ENCODE peak calls at places on chromosomes 5 and 9, in four cellular contexts. Z is HuH-7; F is BE2C; A is stimulated activated CD4-positive, alpha-beta T cell treated with anti-CD3 and anti-CD28 coated beads, Interleukin-2, amount 100 ng/mL, for 48 hours. Y is an unnamed sample.

GRCh38 chr9:69173497-69173890 is 583 bp upstream of the TJP2 start:
- DNase-seq in Z (no peak), F (no peak), A (no peak), Y (no peak)

GRCh38 chr9:133048595-133048994 is 13.2 kb upstream of the CEL start:
- DNase-seq in Z (peak), F (peak), A (no peak), Y (peak)

GRCh38 chr5:7495133-7495521 is 99.2 kb downstream of the ADCY2 start:
- DNase-seq in Z (no peak), F (no peak), A (no peak), Y (no peak)

GRCh38 chr5:124659798-124660197 is 86.6 kb downstream of the ZNF608 start:
- DNase-seq in Z (no peak), F (no peak), A (no peak), Y (no peak)

GRCh38 chr9:112858625-112859147 is 32.0 kb downstream of the SLC46A2 start:
- DNase-seq in Z (no peak), F (no peak), A (no peak), Y (no peak)

GRCh38 chr5:132498152-132498551 is 7.6 kb upstream of the IRF1 start:
- DNase-seq in Z (no peak), F (no peak), A (no peak), Y (no peak)

GRCh38 chr9:11551106-11551505 is 938.3 kb upstream of the PTPRD start:
- DNase-seq in Z (no peak), F (no peak), A (no peak), Y (no peak)

GRCh38 chr9:79134654-79135053 is 437.1 kb upstream of the TLE4 start:
- DNase-seq in Z (no peak), F (no peak), A (no peak), Y (peak)

GRCh38 chr5:167934561-167934971 is 356.9 kb upstream of the WWC1 start:
- DNase-seq in Z (no peak), F (no peak), A (no peak), Y (no peak)

GRCh38 chr5:2888520-2889060 is 137.1 kb upstream of the IRX2 start:
- DNase-seq in Z (no peak), F (no peak), A (no peak), Y (no peak)

GRCh38 chr5:54792611-54793404 is 192.6 kb downstream of the ESM1 start:
- DNase-seq in Z (no peak), F (no peak), A (no peak), Y (no peak)

GRCh38 chr9:128568470-128569083 is 16.2 kb downstream of the SPTAN1 start:
- DNase-seq in Z (no peak), F (no peak), A (no peak), Y (no peak)

GRCh38 chr5:79202076-79202475 is 33.9 kb upstream of the JMY start:
- DNase-seq in Z (no peak), F (no peak), A (no peak), Y (no peak)

GRCh38 chr5:33379757-33380156 is 61.0 kb upstream of the TARS1 start:
- DNase-seq in Z (no peak), F (peak), A (no peak), Y (peak)

GRCh38 chr5:142683885-142684505 is 1.9 kb downstream of the FGF1 start:
- DNase-seq in Z (no peak), F (no peak), A (no peak), Y (no peak)

GRCh38 chr5:56164371-56164770 is 68.8 kb downstream of the ANKRD55 start:
- DNase-seq in Z (no peak), F (no peak), A (no peak), Y (no peak)

GRCh38 chr5:54180616-54181015 is 129.8 kb downstream of the ARL15 start:
- DNase-seq in Z (no peak), F (no peak), A (no peak), Y (no peak)

GRCh38 chr9:86983260-86984255 is 36.3 kb upstream of the GAS1 start:
- DNase-seq in Z (no peak), F (no peak), A (no peak), Y (peak)

GRCh38 chr9:136043386-136044054 is 51.6 kb downstream of the NACC2 start:
- DNase-seq in Z (no peak), F (no peak), A (no peak), Y (no peak)

GRCh38 chr5:16540421-16540820 is 74.8 kb upstream of the ZNF622 start:
- DNase-seq in Z (no peak), F (no peak), A (no peak), Y (no peak)

GRCh38 chr5:57442080-57442839 is 40.4 kb downstream of the ACTBL2 start:
- DNase-seq in Z (no peak), F (no peak), A (peak), Y (no peak)

GRCh38 chr5:61089351-61089750 is 72.9 kb downstream of the SMIM15 start:
- DNase-seq in Z (no peak), F (no peak), A (no peak), Y (no peak)

GRCh38 chr9:109745335-109746283 is 34.4 kb upstream of the PALM2AKAP2 start:
- DNase-seq in Z (no peak), F (no peak), A (no peak), Y (no peak)

GRCh38 chr5:36152324-36153298 is 700 bp downstream of the SKP2 start:
- DNase-seq in Z (no peak), F (no peak), A (no peak), Y (no peak)

GRCh38 chr9:92350129-92350739 is 24.5 kb downstream of the CENPP start:
- DNase-seq in Z (no peak), F (no peak), A (no peak), Y (no peak)

GRCh38 chr9:94250456-94250855 is 8.6 kb upstream of the ZNF169 start:
- DNase-seq in Z (no peak), F (no peak), A (no peak), Y (no peak)

GRCh38 chr5:71922584-71923106 is 184.6 kb upstream of the MAP1B start:
- DNase-seq in Z (no peak), F (no peak), A (no peak), Y (peak)

GRCh38 chr5:1803192-1803591 is 2.0 kb downstream of the NDUFS6 start:
- DNase-seq in Z (no peak), F (no peak), A (no peak), Y (no peak)

GRCh38 chr9:72893437-72893836 is 59.4 kb downstream of the ALDH1A1 start:
- DNase-seq in Z (no peak), F (no peak), A (no peak), Y (no peak)

GRCh38 chr5:42349163-42349562 is 74.1 kb upstream of the GHR start:
- DNase-seq in Z (no peak), F (no peak), A (no peak), Y (no peak)

GRCh38 chr9:5931657-5932056 is 41.0 kb downstream of the MLANA start:
- DNase-seq in Z (no peak), F (no peak), A (no peak), Y (no peak)

GRCh38 chr9:137647096-137647709 is 28.4 kb downstream of the EHMT1 start:
- DNase-seq in Z (no peak), F (no peak), A (no peak), Y (no peak)

GRCh38 chr5:172506921-172507320 is 52.6 kb upstream of the SH3PXD2B start:
- DNase-seq in Z (no peak), F (no peak), A (no peak), Y (no peak)

GRCh38 chr9:88387733-88388202 is 476 bp upstream of the SPIN1 start:
- DNase-seq in Z (peak), F (no peak), A (peak), Y (peak)

GRCh38 chr5:111241696-111242095 is 17.5 kb downstream of the CAMK4 start:
- DNase-seq in Z (no peak), F (no peak), A (no peak), Y (no peak)

GRCh38 chr5:150350524-150351344 is 6.8 kb upstream of the TCOF1 start:
- DNase-seq in Z (peak), F (peak), A (peak), Y (peak)

Y was measured in NCI-H460.